ENCODE peak calls at places on chromosomes 16 and 17, in nine cellular contexts. Y is sigmoid colon; B is heart right ventricle; N is PC-3; H is K562; C is GM12878; S is LNCaP clone FGC; M is adrenal gland; W is CD4-positive, CD25-positive, alpha-beta regulatory T cell. F is an unnamed sample.

GRCh38 chr16:57128787-57129389 is 36.5 kb downstream of the CPNE2 start:
- DNase-seq in M (no peak), Y (no peak), W (peak; percentile 88), B (no peak), H (no peak), N (no peak), C (peak; percentile 28), S (no peak), F (no peak)

GRCh38 chr17:35373984-35374765 is 754 bp upstream of the SLFN11 start:
- DNase-seq in W (peak; percentile 71), M (peak; percentile 48), S (no peak), Y (peak; percentile 88), B (peak; percentile 69), N (peak; percentile 34), C (no peak), H (no peak), F (peak; percentile 61)

GRCh38 chr17:2075336-2076056 is 20.6 kb downstream of the HIC1 start:
- DNase-seq in M (no peak), Y (peak; percentile 77), C (no peak), N (peak; percentile 58), S (no peak), W (no peak), B (peak; percentile 58), H (no peak), F (no peak)

GRCh38 chr17:7884581-7885356 is 3.8 kb upstream of the CHD3 start:
- DNase-seq in S (no peak), W (peak; percentile 36), C (no peak), H (peak; percentile 25), M (no peak), B (peak; percentile 27), Y (no peak), N (no peak), F (no peak)

GRCh38 chr17:54891176-54891821 is 9.4 kb upstream of the TOM1L1 start:
- DNase-seq in B (no peak), N (peak; percentile 88), S (peak; percentile 14), H (peak; percentile 77), W (peak; percentile 4), C (no peak), Y (no peak), M (peak; percentile 40), F (peak; percentile 19)

GRCh38 chr16:2492292-2492691 is 17.4 kb downstream of the TBC1D24 start:
- DNase-seq in W (no peak), Y (no peak), H (no peak), M (no peak), B (no peak), C (no peak), S (no peak), N (no peak), F (no peak)

GRCh38 chr16:57252148-57252721 is 7.2 kb downstream of the ARL2BP start:
- DNase-seq in H (no peak), S (no peak), C (no peak), N (no peak), B (no peak), M (no peak), Y (no peak), W (no peak), F (no peak)

GRCh38 chr17:82020874-82021727 is 1.6 kb downstream of the CENPX start:
- DNase-seq in M (peak; percentile 84), N (peak; percentile 80), H (no peak), C (no peak), B (peak; percentile 71), W (peak; percentile 68), S (peak; percentile 38), Y (peak; percentile 89), F (peak; percentile 72)

GRCh38 chr17:77409282-77410161 is 268.8 kb downstream of the SEC14L1 start:
- DNase-seq in H (no peak), Y (peak; percentile 97), B (peak; percentile 73), N (no peak), C (no peak), S (no peak), M (no peak), W (peak; percentile 79), F (peak; percentile 70)

GRCh38 chr17:62968445-62968923 is 2.4 kb downstream of the TANC2 start:
- DNase-seq in Y (no peak), N (peak; percentile 96), C (peak; percentile 24), B (no peak), W (peak; percentile 85), S (peak; percentile 58), M (peak; percentile 56), H (peak; percentile 80), F (peak; percentile 66)

GRCh38 chr17:50572541-50572940 is 12.0 kb downstream of the CACNA1G start:
- DNase-seq in Y (no peak), C (no peak), M (no peak), N (no peak), B (no peak), W (no peak), H (no peak), S (no peak), F (no peak)

GRCh38 chr17:76681222-76682137 is 29.3 kb downstream of the MXRA7 start:
- DNase-seq in S (no peak), M (peak; percentile 71), C (no peak), Y (peak; percentile 85), H (peak; percentile 87), B (peak; percentile 68), W (peak; percentile 79), N (peak; percentile 83), F (peak; percentile 65)

GRCh38 chr17:35713069-35713728 is 18.2 kb upstream of the RASL10B start:
- DNase-seq in M (peak; percentile 77), N (no peak), B (no peak), S (no peak), W (no peak), Y (no peak), H (no peak), C (no peak), F (no peak)

GRCh38 chr17:79616801-79617200 is 6.0 kb upstream of the RBFOX3 start:
- DNase-seq in C (no peak), S (no peak), Y (peak; percentile 50), H (no peak), M (no peak), B (no peak), N (no peak), W (no peak), F (no peak)

GRCh38 chr16:12708266-12708665 is 95.4 kb downstream of the CPPED1 start:
- DNase-seq in H (no peak), Y (no peak), S (no peak), N (no peak), C (no peak), W (no peak), M (no peak), B (no peak), F (no peak)

GRCh38 chr17:48630009-48630924 is 4.1 kb upstream of the HOXB9 start:
- DNase-seq in H (peak; percentile 77), N (no peak), B (no peak), S (no peak), W (no peak), Y (no peak), C (no peak), M (no peak), F (no peak)

GRCh38 chr16:24609417-24609739 is 70.0 kb downstream of the RBBP6 start:
- DNase-seq in M (no peak), B (no peak), Y (no peak), W (no peak), S (no peak), N (no peak), C (no peak), H (no peak), F (no peak)

DNA sequence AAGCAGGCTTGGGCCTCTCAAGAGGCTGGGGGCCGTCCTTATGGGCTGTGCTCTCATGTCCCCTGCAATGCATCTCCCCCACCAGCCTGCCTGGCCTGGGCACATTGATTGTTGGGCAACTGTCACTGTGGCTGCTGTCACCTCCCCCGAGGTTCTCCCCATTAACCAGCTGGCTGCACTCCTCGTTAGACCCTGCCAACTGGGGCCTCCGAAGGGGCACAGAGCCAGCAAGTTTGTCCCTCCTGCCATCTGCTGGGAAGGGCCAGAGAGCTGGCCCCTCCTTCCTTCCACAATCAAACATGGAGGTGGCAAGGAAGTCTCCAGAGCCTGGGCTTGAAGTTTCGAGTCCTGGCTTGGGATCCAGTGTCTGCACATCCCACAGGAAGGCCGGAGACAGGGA is 28.0 kb upstream of the ZC3H18 start:
- DNase-seq in H (no peak), W (no peak), C (no peak), M (no peak), Y (no peak), N (no peak), B (no peak), S (no peak), F (no peak)
- H3K4me3 ChIP-seq in H (no peak overlapping the region), W (no peak overlapping the region), C (no peak overlapping the region), M (no peak overlapping the region), Y (no peak overlapping the region), N (no peak overlapping the region), B (no peak overlapping the region), S (no peak overlapping the region), F (no peak overlapping the region)

DNA sequence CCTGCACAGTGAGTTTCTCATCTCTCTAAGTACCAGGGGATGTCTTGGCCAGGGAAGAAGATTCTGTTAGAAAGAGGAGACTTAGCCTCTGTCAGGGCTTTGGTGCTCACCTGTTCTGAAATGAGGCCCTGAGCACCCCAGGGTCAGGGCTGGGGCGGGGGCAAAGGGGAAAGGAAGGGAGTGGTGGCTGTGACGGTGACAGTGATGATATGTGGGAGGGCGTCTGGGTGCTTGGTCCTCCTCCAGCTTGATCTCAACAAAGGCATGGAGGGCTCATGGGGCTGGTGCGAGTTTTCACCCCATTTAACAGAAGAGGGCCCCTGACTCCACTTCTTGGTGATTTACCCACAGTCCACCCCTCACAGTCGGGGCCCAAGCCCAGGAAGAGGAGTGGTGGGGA is 15.1 kb downstream of the SOX8 start:
- DNase-seq in C (no peak), B (no peak), Y (no peak), N (no peak), S (no peak), H (no peak), M (no peak), W (peak; percentile 23), F (no peak)
- H3K4me3 ChIP-seq in C (no peak overlapping the region), B (no peak overlapping the region), Y (no peak overlapping the region), N (no peak overlapping the region), S (no peak overlapping the region), H (no peak overlapping the region), M (no peak overlapping the region), W (no peak overlapping the region), F (no peak overlapping the region)

DNA sequence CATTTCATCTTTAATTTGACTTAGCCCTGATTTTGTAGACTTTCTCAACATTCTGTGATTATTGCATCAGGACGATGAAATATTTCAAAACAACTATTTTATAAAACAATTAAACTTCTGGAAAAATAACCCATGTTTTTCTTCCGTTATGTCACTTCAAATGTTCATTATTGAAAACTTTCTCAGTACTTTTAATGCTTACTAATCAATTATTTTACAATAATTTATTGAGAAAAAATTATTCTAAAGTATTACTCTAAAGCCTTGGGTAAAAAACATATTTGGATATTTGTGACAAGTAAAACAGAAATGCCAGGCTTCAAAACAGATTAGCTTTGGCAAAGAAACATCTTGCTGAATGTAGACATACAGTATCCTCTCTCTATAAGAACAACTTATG is 46.3 kb upstream of the DHX40 start:
- DNase-seq in C (no peak), S (no peak), N (no peak), B (no peak), H (no peak), W (no peak), Y (no peak), M (no peak), F (no peak)
- H3K4me3 ChIP-seq in C (no peak overlapping the region), S (no peak overlapping the region), N (no peak overlapping the region), B (no peak overlapping the region), H (no peak overlapping the region), W (no peak overlapping the region), Y (no peak overlapping the region), M (no peak overlapping the region), F (no peak overlapping the region)

DNA sequence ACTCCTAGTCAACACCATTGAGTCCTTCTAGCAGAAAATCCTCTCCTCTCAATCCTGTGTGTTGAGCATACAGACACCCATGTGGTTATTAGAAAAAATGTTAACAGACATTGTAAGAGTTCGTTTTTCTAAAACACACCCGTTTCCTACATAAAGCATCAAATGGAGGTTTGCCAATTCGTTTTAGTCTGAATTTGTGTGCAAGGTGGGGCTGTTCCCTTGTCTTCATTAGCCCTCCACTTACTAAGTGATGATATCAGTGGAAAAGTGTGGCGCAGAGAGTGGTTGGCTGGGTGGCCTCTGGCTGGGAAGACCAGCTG is 2.7 kb downstream of the NHERF1 start:
- DNase-seq in N (no peak), B (no peak), W (no peak), Y (no peak), M (no peak), C (no peak), S (no peak), H (no peak), F (no peak)
- H3K4me3 ChIP-seq in N (no peak overlapping the region), B (peak overlapping the region; percentile 88), W (peak overlapping the region; percentile 86), Y (no peak overlapping the region), M (peak overlapping the region; percentile 68), C (peak overlapping the region; percentile 36), S (peak overlapping the region; percentile 98), H (no peak overlapping the region), F (no peak overlapping the region)

F was measured in prostate gland.